ENCODE peak calls at places on chromosomes 4 and X, in five cellular contexts. F is K562, J is SK-N-SH, C is GM12878, W is HepG2. X is an unnamed sample.

GRCh38 chrX:84475596-84475995 is 26.7 kb downstream of the HDX start:
- DNase-seq in J (peak), C (no peak), F (no peak), W (no peak), X (no peak)

GRCh38 chr4:155688211-155688610 is 21.6 kb downstream of the GUCY1A1 start:
- DNase-seq in C (no peak), F (no peak), W (no peak), J (no peak), X (no peak)

GRCh38 chr4:140109626-140110213 is 44.3 kb downstream of the MAML3 start:
- DNase-seq in C (no peak), J (peak), F (no peak), W (no peak), X (no peak)

GRCh38 chrX:42696551-42697129 is 81.3 kb downstream of the PPP1R2C start:
- DNase-seq in W (no peak), F (no peak), J (no peak), C (no peak), X (no peak)

GRCh38 chr4:38490753-38491446 is 173.1 kb upstream of the KLF3 start:
- DNase-seq in J (no peak), W (peak), C (no peak), F (no peak), X (no peak)

GRCh38 chrX:22110729-22111494 is 78.8 kb downstream of the PHEX start:
- DNase-seq in C (no peak), J (no peak), F (no peak), W (no peak), X (no peak)

GRCh38 chrX:7941390-7942042 is 14.3 kb upstream of the PNPLA4 start:
- DNase-seq in J (no peak), W (peak), C (no peak), F (no peak), X (no peak)

GRCh38 chr4:184688447-184688846 is 38.9 kb downstream of the PRIMPOL start:
- DNase-seq in W (no peak), J (no peak), C (no peak), F (no peak), X (no peak)

DNA sequence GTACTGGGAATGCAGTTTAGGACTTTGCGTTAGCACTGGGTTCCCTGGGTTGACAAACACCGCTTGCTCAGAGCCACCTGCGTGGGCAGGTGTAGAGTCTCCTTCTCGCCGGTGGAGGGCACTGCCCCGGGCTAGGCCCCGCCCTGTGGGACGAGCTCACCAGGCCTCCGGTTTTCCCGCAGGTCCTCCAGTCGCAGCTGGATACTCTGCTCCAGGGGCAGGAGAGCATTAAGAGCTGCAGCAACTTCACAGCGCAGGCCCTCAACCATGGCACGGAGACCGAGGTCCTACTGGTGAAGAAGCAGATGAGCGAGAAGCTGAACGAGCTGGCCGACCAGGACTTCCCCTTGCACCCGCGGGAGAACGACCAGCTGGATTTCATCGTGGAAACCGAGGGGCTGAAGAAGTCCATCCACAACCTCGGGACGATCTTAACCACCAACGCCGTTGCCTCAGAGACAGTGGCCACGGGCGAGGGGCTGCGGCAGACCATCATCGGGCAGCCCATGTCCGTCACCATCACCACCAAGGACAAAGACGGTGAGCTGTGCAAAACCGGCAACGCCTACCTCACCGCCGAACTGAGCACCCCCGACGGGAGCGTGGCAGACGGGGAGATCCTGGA is 49.2 kb upstream of the MND1 start:
- DNase-seq in J (no peak), F (peak), W (no peak), C (no peak), X (no peak)
- TF ChIP-seq CTCF in J (no peak), F (peak), W (no peak), C (no peak), X (no peak)

GRCh38 chrX:1167466-1167865 is 45.0 kb downstream of the CRLF2 start:
- DNase-seq in F (no peak), J (no peak), C (no peak), W (no peak), X (peak)
- TF ChIP-seq GABPA in F (no peak), J (no peak), C (no peak), W (no peak), X (no peak)

DNA sequence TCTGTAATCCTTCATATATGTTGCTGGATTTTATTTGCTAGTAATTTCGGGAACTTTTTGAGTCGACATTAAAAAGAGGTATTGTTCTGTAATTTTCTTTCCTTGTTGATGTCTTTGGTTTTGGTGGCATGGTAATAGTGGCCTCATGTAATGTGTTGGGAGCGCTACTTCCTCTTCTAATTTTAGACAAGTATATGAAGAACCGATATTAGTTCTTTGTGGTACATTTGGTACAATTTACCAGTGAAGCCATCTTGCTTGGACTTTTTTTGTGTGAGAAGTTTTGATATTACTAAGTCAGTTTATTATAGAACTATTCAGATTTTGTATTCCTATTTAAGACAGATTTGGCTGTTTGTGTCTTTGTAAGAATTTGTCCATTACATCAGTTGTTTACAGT is 669.2 kb upstream of the AADAT start:
- DNase-seq in C (no peak), W (no peak), J (no peak), F (no peak), X (no peak)
- TF ChIP-seq REST in C (no peak), W (no peak), J (no peak), F (no peak), X (no peak)

DNA sequence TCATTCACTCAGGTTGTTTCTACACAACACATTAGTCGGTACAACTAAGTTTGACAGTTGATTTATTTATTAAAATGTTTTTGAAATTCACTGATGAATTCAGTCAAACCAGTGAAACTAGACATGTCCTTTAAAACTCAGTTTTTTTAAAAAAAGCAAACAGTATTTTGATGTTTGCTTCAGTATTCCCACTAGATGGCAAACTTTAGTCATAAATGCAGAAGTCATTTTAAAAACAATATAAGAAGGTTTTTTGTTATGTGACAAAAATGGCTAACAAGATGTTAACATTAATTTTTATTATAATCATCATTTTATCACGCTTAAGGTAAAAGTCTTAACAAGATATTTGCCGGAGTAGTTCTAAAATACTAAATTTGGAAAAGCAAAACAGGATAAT is 1337.8 kb upstream of the DIAPH2 start:
- DNase-seq in F (no peak), J (no peak), C (no peak), W (peak), X (no peak)
- TF ChIP-seq CTCF in F (no peak), J (peak), C (no peak), W (no peak), X (no peak)

GRCh38 chr4:171846232-171846631 is 33.0 kb downstream of the GALNTL6 start:
- DNase-seq in C (no peak), W (peak), J (peak), F (peak), X (peak)
- TF ChIP-seq GABPA in C (no peak), W (no peak), J (no peak), F (no peak), X (no peak)

GRCh38 chr4:88108747-88109122 is 49.7 kb downstream of the ABCG2 start:
- DNase-seq in F (no peak), C (no peak), W (no peak), J (no peak), X (no peak)
- TF ChIP-seq REST in F (no peak), C (no peak), W (no peak), J (no peak), X (no peak)

GRCh38 chrX:134256684-134257083 is 19.7 kb downstream of the CCDC160 start:
- DNase-seq in F (no peak), C (no peak), J (no peak), W (no peak), X (no peak)
- TF ChIP-seq CTCF in F (no peak), C (no peak), J (no peak), W (no peak), X (no peak)

GRCh38 chr4:77073106-77073858 is 2.5 kb downstream of the CCNI start:
- DNase-seq in J (no peak), C (no peak), W (no peak), F (no peak), X (peak)

GRCh38 chr4:77076889-77077635 is 1.3 kb upstream of the CCNI start:
- DNase-seq in C (no peak), F (no peak), W (no peak), J (no peak), X (no peak)

GRCh38 chr4:77073981-77074865 is 1.6 kb downstream of the CCNI start:
- DNase-seq in W (no peak), F (no peak), J (peak), C (no peak), X (no peak)

GRCh38 chr4:77075869-77076801 is at the start of gene CCNI:
- DNase-seq in W (peak), J (peak), C (peak), F (peak), X (peak)

DNA sequence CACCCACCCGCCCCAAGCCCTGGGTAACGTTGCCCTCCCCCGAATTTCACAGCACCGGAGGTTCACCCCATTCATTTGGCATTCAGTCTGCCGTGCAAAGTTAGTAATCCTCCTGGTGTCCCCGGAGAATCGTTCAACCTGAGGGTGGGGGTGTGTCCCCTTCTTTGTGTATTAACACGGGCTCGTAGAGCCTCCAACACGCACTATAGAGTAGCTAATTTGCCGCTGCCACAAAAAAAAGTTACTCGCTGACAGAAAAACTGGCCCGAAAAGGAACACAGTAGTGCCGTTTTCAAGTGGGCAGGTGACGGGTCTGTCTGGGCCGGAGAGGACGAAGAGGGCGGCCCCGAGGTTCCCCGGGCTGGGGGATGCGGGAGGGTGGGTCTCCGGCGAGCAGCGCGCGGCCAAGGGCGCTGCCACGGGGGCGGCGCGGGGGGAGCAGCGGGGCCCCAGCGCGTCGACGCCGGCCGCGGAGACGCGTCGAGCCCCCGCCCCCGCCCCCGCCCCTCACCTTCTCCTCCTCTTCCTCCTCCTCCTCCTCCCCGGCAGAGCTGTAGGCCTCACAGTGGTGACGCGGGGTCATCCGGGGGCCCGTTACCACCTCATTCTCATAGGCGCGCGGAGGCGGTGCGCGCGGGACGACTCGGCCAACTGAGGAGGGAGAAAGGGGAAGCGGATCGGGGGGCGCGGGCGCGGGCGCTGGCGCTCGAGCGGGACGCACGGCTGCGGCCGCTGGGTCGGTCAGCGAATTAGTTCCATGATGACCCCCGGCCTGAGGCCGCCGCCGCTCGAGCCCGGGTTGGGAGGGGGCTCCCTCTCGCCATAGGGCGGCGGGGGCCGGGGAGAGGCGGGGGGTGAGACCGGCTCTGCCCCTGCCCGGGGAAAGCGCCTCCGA is 581 bp downstream of the CCNI start:
- DNase-seq in F (peak), J (peak), W (peak), C (no peak), X (peak)
- TF ChIP-seq GABPA in F (no peak), J (no peak), W (no peak), C (no peak), X (no peak)

X was measured in HL-60.